ENCODE peak calls at places on chromosomes 11 and 22, in five cellular contexts. X is thoracic aorta, S is heart left ventricle, K is A673, A is DND-41. O is an unnamed sample.

GRCh38 chr11:798093-798713 is at the start of gene SLC25A22:
- DNase-seq in X (no peak), K (peak; percentile 89), A (peak; percentile 81), S (peak; percentile 74), O (no peak)

GRCh38 chr22:40479887-40480538 is 109.6 kb downstream of the SGSM3 start:
- DNase-seq in S (no peak), X (no peak), A (no peak), K (no peak), O (no peak)

GRCh38 chr22:48365386-48365785 is 1462.3 kb downstream of the BRD1 start:
- DNase-seq in A (no peak), S (no peak), X (no peak), K (no peak), O (no peak)

GRCh38 chr22:25282671-25283561 is 63.5 kb downstream of the CRYBB2 start:
- DNase-seq in A (no peak), X (no peak), S (no peak), K (no peak), O (no peak)

GRCh38 chr11:821513-822371 is 3.0 kb downstream of the PNPLA2 start:
- DNase-seq in X (no peak), K (no peak), S (peak; percentile 74), A (no peak), O (no peak)

GRCh38 chr11:123407124-123407995 is 22.7 kb upstream of the GRAMD1B start:
- DNase-seq in S (peak; percentile 73), X (no peak), K (peak; percentile 70), A (peak; percentile 58), O (no peak)

GRCh38 chr22:40928657-40929056 is 22.5 kb upstream of the RBX1 start:
- DNase-seq in S (no peak), A (no peak), K (no peak), X (no peak), O (no peak)

GRCh38 chr22:29216873-29217666 is 11.4 kb downstream of the EMID1 start:
- DNase-seq in X (no peak), S (no peak), K (no peak), A (no peak), O (no peak)

GRCh38 chr11:68373189-68373809 is 60.9 kb downstream of the LRP5 start:
- DNase-seq in X (no peak), A (no peak), K (peak; percentile 90), S (peak; percentile 60), O (no peak)

GRCh38 chr11:117919326-117920275 is 9.6 kb downstream of the TMPRSS13 start:
- DNase-seq in A (no peak), X (no peak), K (no peak), S (no peak), O (no peak)

GRCh38 chr22:45832959-45833580 is 143.9 kb downstream of the WNT7B start:
- DNase-seq in X (no peak), S (no peak), A (no peak), K (no peak), O (no peak)

GRCh38 chr22:45830531-45831245 is 146.3 kb downstream of the WNT7B start:
- DNase-seq in S (no peak), A (no peak), X (no peak), K (no peak), O (no peak)

GRCh38 chr22:45833613-45834012 is 143.3 kb downstream of the WNT7B start:
- DNase-seq in S (no peak), K (no peak), A (no peak), X (no peak), O (no peak)

GRCh38 chr22:45832180-45832579 is 144.8 kb downstream of the WNT7B start:
- DNase-seq in K (no peak), X (no peak), A (no peak), S (no peak), O (no peak)

DNA sequence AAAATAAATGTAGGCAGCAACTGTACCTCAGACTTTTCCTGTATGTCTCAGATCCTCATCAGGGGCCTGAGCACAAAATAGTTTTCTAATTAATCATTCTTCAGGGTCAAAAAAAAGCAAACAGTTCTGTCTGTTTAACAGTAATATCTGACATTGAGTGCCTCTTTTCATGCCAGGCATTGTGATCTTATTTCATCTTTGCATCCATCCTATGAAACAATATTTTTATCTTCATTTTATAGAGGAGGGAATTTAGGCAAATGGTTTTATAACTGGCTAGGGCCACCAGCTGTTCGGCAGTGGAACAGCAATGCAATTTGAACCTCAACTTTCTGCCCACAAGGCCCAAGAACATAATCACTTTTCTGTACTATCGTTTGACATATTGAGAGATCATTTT is 145.6 kb downstream of the WNT7B start:
- DNase-seq in S (no peak), A (no peak), X (no peak), K (no peak), O (no peak)
- TF ChIP-seq CTCF in S (peak; percentile 26), A (peak; percentile 31), X (no peak), K (peak; percentile 45), O (peak; percentile 34)

DNA sequence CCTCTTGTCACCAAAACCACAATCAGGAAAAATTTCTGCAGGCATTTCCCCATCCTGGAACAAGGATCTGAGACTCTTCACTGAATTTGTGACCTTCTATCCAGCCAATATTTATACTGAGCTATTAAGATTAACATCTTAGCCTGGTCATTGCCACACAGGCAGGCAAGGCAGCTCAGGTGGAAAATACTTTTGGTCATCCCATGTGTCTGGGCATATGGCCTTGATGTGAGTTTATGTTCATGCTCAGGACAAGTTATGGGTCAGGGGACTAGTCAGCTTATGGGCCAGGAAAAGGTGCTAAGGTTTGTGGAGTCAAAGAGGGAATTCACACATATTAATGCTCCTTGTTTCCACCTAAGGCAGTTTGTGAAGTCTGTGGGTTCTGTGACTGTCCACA is 124.3 kb upstream of the TOP3B start:
- DNase-seq in S (no peak), X (no peak), K (no peak), A (no peak), O (no peak)
- H3K27me3 ChIP-seq in S (no peaks in the 10 kb centered on the region), X (no peaks in the 10 kb centered on the region), K (peaks cover 3% of the 10 kb centered on the region), A (peaks cover 7% of the 10 kb centered on the region), O (peaks cover 3% of the 10 kb centered on the region)

GRCh38 chr11:128904872-128905344 is 13.8 kb downstream of the KCNJ5 start:
- DNase-seq in K (peak; percentile 45), A (no peak), X (no peak), S (peak; percentile 64), O (no peak)

GRCh38 chr11:128904303-128904871 is 13.2 kb downstream of the KCNJ5 start:
- DNase-seq in X (no peak), K (peak; percentile 13), A (no peak), S (no peak), O (no peak)

GRCh38 chr11:128905345-128906184 is 14.4 kb downstream of the KCNJ5 start:
- DNase-seq in S (peak; percentile 50), K (peak; percentile 71), A (no peak), X (no peak), O (no peak)

GRCh38 chr11:128908391-128909246 is 17.5 kb downstream of the KCNJ5 start:
- DNase-seq in A (no peak), S (peak; percentile 83), X (peak; percentile 61), K (no peak), O (no peak)

GRCh38 chr11:128906185-128907065 is 15.3 kb downstream of the KCNJ5 start:
- DNase-seq in X (no peak), K (no peak), S (no peak), A (no peak), O (no peak)
- TF ChIP-seq CTCF in X (no peak), K (no peak), S (no peak), A (no peak), O (no peak)

GRCh38 chr11:65452806-65453490 is 30.4 kb downstream of the NEAT1 start:
- DNase-seq in S (no peak), X (no peak), A (no peak), K (peak; percentile 79), O (no peak)
- H3K27me3 ChIP-seq in S (no peaks in the 10 kb centered on the region), X (no peaks in the 10 kb centered on the region), A (no peaks in the 10 kb centered on the region), K (no peaks in the 10 kb centered on the region), O (no peaks in the 10 kb centered on the region)

GRCh38 chr22:31969789-31970489 is 25.6 kb downstream of the YWHAH start:
- DNase-seq in A (peak; percentile 42), K (peak; percentile 60), S (peak; percentile 55), X (no peak), O (peak; percentile 50)
- TF ChIP-seq CTCF in A (peak; percentile 71), K (peak; percentile 59), S (no peak), X (no peak), O (peak; percentile 67)

GRCh38 chr11:5928811-5929210 is 13.2 kb upstream of the OR56A3 start:
- DNase-seq in X (no peak), S (no peak), K (no peak), A (no peak), O (no peak)
- H3K27me3 ChIP-seq in X (no peaks in the 10 kb centered on the region), S (no peaks in the 10 kb centered on the region), K (no peaks in the 10 kb centered on the region), A (no peaks in the 10 kb centered on the region), O (no peaks in the 10 kb centered on the region)

GRCh38 chr11:67277231-67277961 is 11.1 kb downstream of the GRK2 start:
- DNase-seq in A (peak; percentile 99), X (peak; percentile 56), S (peak; percentile 93), K (peak; percentile 99), O (no peak)
- TF ChIP-seq CTCF in A (peak; percentile 10), X (no peak), S (no peak), K (no peak), O (no peak)

DNA sequence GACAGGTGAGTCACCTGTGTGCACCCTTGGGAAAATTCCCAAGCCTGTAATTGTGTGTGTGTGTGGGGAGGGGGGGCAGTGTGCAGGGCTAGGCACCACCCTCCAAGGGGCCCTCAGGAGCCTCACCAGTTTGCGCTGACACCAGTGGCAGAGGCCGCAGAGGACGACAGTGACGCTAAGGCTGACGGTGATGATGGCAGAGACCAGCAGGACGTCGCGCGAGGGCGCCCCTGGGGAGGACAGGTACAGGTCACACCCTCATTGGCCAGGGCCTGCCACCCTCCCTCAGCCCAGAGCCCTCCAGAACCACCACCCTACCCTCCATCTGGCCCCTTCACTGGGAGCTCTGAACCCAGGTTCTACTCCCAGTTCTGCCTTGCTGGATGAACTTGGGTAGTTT is 24.9 kb downstream of the SYT7 start:
- DNase-seq in S (no peak), K (no peak), A (no peak), X (no peak), O (no peak)
- H3K27me3 ChIP-seq in S (peaks cover 19% of the 10 kb centered on the region), K (peaks cover 49% of the 10 kb centered on the region), A (peaks cover 8% of the 10 kb centered on the region), X (peaks cover 8% of the 10 kb centered on the region), O (peaks cover 86% of the 10 kb centered on the region)

DNA sequence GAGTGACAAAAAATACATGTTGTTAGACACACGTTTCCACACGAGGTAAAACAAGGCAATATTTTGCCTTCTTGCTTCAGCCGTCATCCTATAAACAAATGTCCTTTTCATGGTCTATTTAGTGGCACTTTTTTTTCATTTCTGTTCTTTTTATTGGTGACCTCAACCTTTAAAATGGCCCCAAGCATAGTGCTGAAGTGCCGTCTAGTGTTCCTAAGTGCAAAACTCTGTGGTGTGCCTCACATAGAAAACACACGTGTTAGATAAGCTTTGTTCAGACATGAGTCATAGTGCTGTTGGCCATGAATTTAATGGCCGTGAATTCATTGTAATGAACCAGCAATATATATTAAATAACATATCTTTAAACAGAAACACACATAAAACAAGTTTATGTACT is 15.6 kb downstream of the OVCH2 start:
- DNase-seq in S (no peak), X (no peak), A (no peak), K (peak; percentile 54), O (no peak)
- TF ChIP-seq CTCF in S (no peak), X (no peak), A (no peak), K (peak; percentile 42), O (no peak)